ENCODE peak calls at places on chromosomes 1 and 21, in four cellular contexts. B is body of pancreas, S is GM12864, Y is uterus. Z is an unnamed sample.

GRCh38 chr1:176696109-176696508 is 233.1 kb downstream of the PAPPA2 start:
- DNase-seq in B (peak), S (no peak), Y (no peak), Z (peak)

GRCh38 chr1:56774067-56774609 is 45.1 kb downstream of the FYB2 start:
- DNase-seq in B (no peak), S (no peak), Y (no peak), Z (no peak)

GRCh38 chr1:151504252-151504651 is 6.9 kb upstream of the CGN start:
- DNase-seq in B (no peak), S (no peak), Y (no peak), Z (no peak)

GRCh38 chr1:30877205-30877912 is 31.2 kb downstream of the SDC3 start:
- DNase-seq in B (peak), S (no peak), Y (peak), Z (no peak)

GRCh38 chr1:61050541-61051454 is 31.6 kb upstream of the NFIA start:
- DNase-seq in B (peak), S (no peak), Y (peak), Z (no peak)

GRCh38 chr1:215835951-215836350 is 268.8 kb downstream of the KCTD3 start:
- DNase-seq in B (no peak), S (no peak), Y (no peak), Z (no peak)

GRCh38 chr1:55067022-55067781 is 27.9 kb downstream of the PCSK9 start:
- DNase-seq in B (peak), S (no peak), Y (no peak), Z (no peak)

GRCh38 chr1:182309631-182310351 is 81.8 kb downstream of the GLUL start:
- DNase-seq in B (no peak), S (no peak), Y (no peak), Z (no peak)

GRCh38 chr1:87600848-87601247 is 272.2 kb downstream of the LMO4 start:
- DNase-seq in B (no peak), S (no peak), Y (no peak), Z (no peak)

GRCh38 chr1:29508458-29509107 is 272.3 kb downstream of the PTPRU start:
- DNase-seq in B (no peak), S (no peak), Y (no peak), Z (no peak)

GRCh38 chr1:227900571-227901051 is 47.1 kb downstream of the WNT9A start:
- DNase-seq in B (no peak), S (no peak), Y (peak), Z (peak)

GRCh38 chr1:175499595-175500367 is 243.6 kb downstream of the TNR start:
- DNase-seq in B (no peak), S (no peak), Y (no peak), Z (no peak)

GRCh38 chr1:154430903-154431302 is 25.8 kb downstream of the IL6R start:
- DNase-seq in B (no peak), S (no peak), Y (no peak), Z (no peak)

GRCh38 chr1:235855811-235856429 is 10.8 kb downstream of the LYST start:
- DNase-seq in B (no peak), S (no peak), Y (no peak), Z (no peak)

GRCh38 chr21:29105218-29105617 is 25.2 kb upstream of the MAP3K7CL start:
- DNase-seq in B (no peak), S (no peak), Y (no peak), Z (no peak)

GRCh38 chr1:18109058-18109755 is 1.6 kb downstream of the IGSF21 start:
- DNase-seq in B (no peak), S (no peak), Y (no peak), Z (no peak)

GRCh38 chr1:113538225-113538624 is 147.9 kb downstream of the MAGI3 start:
- DNase-seq in B (no peak), S (no peak), Y (no peak), Z (no peak)

GRCh38 chr21:31449912-31450535 is 106.0 kb upstream of the TIAM1 start:
- DNase-seq in B (no peak), S (no peak), Y (no peak), Z (no peak)

GRCh38 chr1:172203902-172204301 is 216.6 kb upstream of the C1orf105 start:
- DNase-seq in B (no peak), S (no peak), Y (no peak), Z (no peak)

GRCh38 chr1:172201572-172201971 is 218.9 kb upstream of the C1orf105 start:
- DNase-seq in B (no peak), S (no peak), Y (no peak), Z (no peak)

GRCh38 chr1:172206256-172206655 is 214.2 kb upstream of the C1orf105 start:
- DNase-seq in B (no peak), S (no peak), Y (no peak), Z (no peak)

GRCh38 chr1:172208635-172209034 is 211.8 kb upstream of the C1orf105 start:
- DNase-seq in B (no peak), S (no peak), Y (no peak), Z (no peak)

GRCh38 chr1:172203135-172203823 is 217.2 kb upstream of the C1orf105 start:
- DNase-seq in B (no peak), S (no peak), Y (no peak), Z (no peak)
- H3K4me3 ChIP-seq in B (no peak), S (no peak), Y (no peak), Z (no peak)

GRCh38 chr1:25808481-25809244 is 8.7 kb downstream of the SELENON start:
- DNase-seq in B (no peak), S (no peak), Y (no peak), Z (no peak)
- H3K4me3 ChIP-seq in B (no peak), S (no peak), Y (no peak), Z (no peak)

GRCh38 chr1:81463889-81464288 is 336.8 kb upstream of the ADGRL2 start:
- DNase-seq in B (no peak), S (no peak), Y (no peak), Z (no peak)
- H3K4me3 ChIP-seq in B (no peak), S (no peak), Y (no peak), Z (no peak)

GRCh38 chr1:221739018-221739676 is 2.7 kb downstream of the DUSP10 start:
- DNase-seq in B (no peak), S (no peak), Y (no peak), Z (no peak)

GRCh38 chr1:221739677-221740025 is 2.2 kb downstream of the DUSP10 start:
- DNase-seq in B (no peak), S (no peak), Y (no peak), Z (no peak)

GRCh38 chr1:221735976-221736375 is 5.9 kb downstream of the DUSP10 start:
- DNase-seq in B (no peak), S (no peak), Y (no peak), Z (no peak)

GRCh38 chr1:221734187-221734586 is 7.7 kb downstream of the DUSP10 start:
- DNase-seq in B (no peak), S (no peak), Y (no peak), Z (no peak)

DNA sequence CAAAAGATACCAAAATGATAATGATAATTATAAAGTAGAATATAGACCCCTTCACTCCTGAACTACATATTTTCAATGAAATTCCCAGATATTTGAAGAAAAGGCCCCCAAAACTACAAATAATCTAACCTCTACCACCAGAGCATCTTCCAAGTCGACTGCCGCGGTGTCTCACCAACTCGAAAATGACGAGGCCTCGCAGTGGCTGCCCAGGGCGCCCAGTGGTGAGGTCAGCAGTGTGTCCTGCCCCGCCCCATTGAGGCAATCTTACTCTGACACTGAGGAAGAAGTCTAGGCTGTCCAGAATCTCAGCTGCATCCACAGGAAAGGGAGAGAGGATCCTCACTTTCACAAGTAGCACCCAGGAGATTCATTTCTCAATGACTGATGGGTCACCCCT is 5.2 kb downstream of the DUSP10 start:
- DNase-seq in B (no peak), S (no peak), Y (no peak), Z (no peak)
- H3K4me3 ChIP-seq in B (no peak), S (peak), Y (no peak), Z (no peak)

GRCh38 chr21:43701936-43702784 is 16.8 kb upstream of the PDXK start:
- DNase-seq in B (no peak), S (no peak), Y (no peak), Z (no peak)
- H3K4me3 ChIP-seq in B (no peak), S (no peak), Y (no peak), Z (no peak)

DNA sequence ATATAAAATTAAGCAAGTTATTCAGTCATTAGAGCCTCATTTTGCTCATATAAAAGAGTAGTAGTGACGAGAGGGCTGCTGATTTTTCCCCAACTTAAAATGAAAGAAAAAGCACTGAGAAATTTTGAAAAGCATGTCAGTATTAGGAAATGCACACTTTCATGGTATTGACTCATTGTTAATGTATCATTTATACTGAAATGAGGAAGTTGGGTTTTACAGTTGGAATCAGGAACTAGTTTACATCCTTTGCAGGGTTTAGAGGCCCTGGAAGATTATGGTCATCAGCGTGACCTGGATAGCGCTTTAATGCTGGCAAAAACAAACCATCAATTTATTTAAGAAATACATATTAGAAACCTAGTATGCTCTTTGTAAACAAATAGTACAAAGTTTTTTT is 94.9 kb upstream of the SGIP1 start:
- DNase-seq in B (no peak), S (no peak), Y (no peak), Z (no peak)
- H3K4me3 ChIP-seq in B (no peak), S (no peak), Y (no peak), Z (no peak)

GRCh38 chr1:13513885-13514546 is at the start of gene LRRC38:
- DNase-seq in B (no peak), S (no peak), Y (no peak), Z (no peak)

GRCh38 chr1:13512472-13512871 is 1.3 kb downstream of the LRRC38 start:
- DNase-seq in B (no peak), S (no peak), Y (no peak), Z (no peak)

GRCh38 chr1:13510499-13510898 is 3.3 kb downstream of the LRRC38 start:
- DNase-seq in B (no peak), S (no peak), Y (no peak), Z (no peak)

GRCh38 chr1:13516606-13517005 is 2.8 kb upstream of the LRRC38 start:
- DNase-seq in B (no peak), S (no peak), Y (no peak), Z (no peak)

DNA sequence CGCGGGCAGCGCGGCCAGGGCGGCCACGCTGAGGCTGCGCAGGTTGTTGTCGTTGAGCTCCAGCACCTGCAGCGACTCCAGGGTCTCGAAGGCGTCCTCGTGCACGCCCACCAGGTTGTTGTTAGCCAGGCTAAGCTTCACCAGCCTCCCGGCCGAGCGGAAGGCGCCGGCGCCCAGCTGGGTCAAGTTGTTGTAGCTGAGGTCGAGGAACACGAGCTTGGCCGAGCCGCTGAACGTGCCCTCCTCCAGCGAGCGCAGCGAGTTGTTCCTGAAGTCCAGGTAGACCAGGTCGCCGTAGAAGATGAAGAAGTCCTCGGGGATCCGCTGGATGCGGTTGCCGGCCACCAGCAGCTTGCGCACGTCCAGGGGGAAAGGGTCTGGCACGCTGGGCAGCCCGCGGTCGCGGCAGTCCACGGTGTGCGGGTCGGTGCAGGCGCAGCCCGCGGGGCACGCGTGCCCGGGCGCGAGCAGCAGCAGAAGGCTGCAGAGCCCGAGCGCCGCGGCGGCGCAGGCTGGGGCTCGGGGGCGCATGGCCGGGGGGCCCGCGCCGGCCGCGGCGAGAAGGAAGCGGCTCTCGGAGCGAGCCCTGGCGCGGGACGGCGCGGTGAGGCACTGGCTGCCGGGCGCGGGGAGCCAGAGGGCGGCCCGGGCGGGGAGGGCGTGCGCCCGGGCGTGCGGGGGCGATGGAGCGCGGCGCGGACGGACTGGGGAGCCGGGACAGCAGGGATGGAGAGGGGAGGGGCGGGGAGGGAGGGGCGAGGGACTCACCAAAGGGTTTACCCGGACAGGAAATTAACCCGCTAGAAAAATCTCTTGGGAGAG is 529 bp downstream of the LRRC38 start:
- DNase-seq in B (no peak), S (no peak), Y (no peak), Z (no peak)
- H3K4me3 ChIP-seq in B (no peak), S (no peak), Y (no peak), Z (no peak)

GRCh38 chr1:168512864-168513595 is 30.8 kb downstream of the XCL2 start:
- DNase-seq in B (no peak), S (no peak), Y (no peak), Z (no peak)
- H3K4me3 ChIP-seq in B (no peak), S (no peak), Y (no peak), Z (no peak)